ENCODE peak calls at places on chromosomes 12 and 14, in four cellular contexts. X, G, L and O are unnamed samples. For H3K9me3, the result is how much of the 10 kb centered on the place peaks cover.

GRCh38 chr12:10031318-10031717 is 836 bp downstream of the CLEC9A start:
- DNase-seq in X (no peak), G (no peak), L (no peak), O (no peak)

GRCh38 chr12:65615091-65615490 is 209.2 kb upstream of the HMGA2 start:
- DNase-seq in X (no peak), G (no peak), L (no peak), O (no peak)

GRCh38 chr12:43579240-43579639 is 27.2 kb upstream of the ADAMTS20 start:
- DNase-seq in X (no peak), G (no peak), L (no peak), O (no peak)

GRCh38 chr14:54579606-54580005 is 12.7 kb downstream of the SAMD4A start:
- DNase-seq in X (no peak), G (no peak), L (no peak), O (no peak)

GRCh38 chr12:26121323-26121740 is 3.5 kb downstream of the BHLHE41 start:
- DNase-seq in X (no peak), G (no peak), L (no peak), O (no peak)

GRCh38 chr12:67572492-67572891 is 76.1 kb upstream of the DYRK2 start:
- DNase-seq in X (no peak), G (no peak), L (no peak), O (no peak)

GRCh38 chr14:69262516-69262915 is 2.6 kb downstream of the GALNT16 start:
- DNase-seq in X (no peak), G (no peak), L (no peak), O (no peak)

GRCh38 chr12:5177731-5178130 is 134.1 kb downstream of the KCNA5 start:
- DNase-seq in X (no peak), G (no peak), L (no peak), O (no peak)

GRCh38 chr12:132282950-132283771 is 46.2 kb downstream of the GALNT9 start:
- DNase-seq in X (no peak), G (peak), L (no peak), O (no peak)

DNA sequence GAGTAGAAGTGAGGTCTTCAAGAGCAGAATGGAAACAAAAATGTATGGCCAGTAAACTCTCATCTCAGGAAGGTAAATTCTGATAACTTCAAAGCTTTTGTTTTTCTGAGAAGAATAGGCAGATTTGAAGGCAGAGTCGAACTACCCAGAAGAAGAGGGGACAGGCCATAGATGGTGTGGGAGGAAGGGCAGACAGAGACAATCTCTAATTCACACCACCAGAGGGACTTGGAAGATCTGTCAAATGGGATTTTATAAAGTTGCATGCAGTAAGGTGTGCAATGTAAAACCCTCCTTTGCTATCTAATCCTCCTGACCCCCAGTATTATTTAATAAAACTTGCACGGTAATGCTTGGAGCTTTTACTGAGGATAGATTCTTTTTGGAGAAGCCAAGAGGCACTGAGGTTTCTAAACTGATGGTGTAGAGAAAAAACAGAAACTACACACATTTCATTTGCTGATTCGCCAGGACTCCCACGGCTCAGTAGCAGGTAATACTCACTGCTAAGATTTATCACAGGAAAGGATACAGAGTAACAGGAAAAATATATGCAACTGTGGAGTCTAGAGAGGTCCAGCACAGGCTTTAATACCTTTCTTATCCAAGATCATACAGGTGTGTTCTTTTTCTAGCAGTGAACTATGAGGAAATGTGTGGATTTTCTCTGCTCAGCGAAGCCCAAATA is 18.3 kb downstream of the SLC38A2 start:
- DNase-seq in X (no peak), G (no peak), L (no peak), O (no peak)
- TF ChIP-seq CTCF in X (no peak), G (no peak), L (no peak), O (no peak)

GRCh38 chr12:51630256-51630880 is 39.3 kb downstream of the SCN8A start:
- DNase-seq in X (no peak), G (no peak), L (no peak), O (no peak)
- H3K9me3 ChIP-seq in X (under half), G (under half), L (under half), O (under half)

DNA sequence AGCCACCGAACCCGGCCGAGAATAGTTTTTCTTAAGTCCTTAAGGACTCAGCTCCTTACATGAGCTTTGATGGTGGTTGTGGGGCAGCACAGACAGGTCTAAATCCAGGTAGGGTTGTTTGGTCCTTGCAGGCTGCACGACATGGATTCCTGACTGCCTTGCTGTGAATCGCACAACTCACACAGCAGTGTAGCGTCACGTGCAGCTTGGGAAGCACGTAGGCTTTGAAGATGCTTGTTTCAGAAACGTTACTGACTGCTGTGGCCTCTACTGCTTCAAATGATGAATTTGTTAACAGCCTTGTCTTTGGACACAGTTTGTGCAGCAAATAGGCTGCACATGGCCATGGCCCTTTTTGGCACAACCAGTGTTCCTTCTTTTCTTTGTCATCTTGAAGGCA is 29.9 kb downstream of the ZBTB42 start:
- DNase-seq in X (no peak), G (no peak), L (no peak), O (peak)
- H3K27ac ChIP-seq in X (no peak), G (no peak), L (no peak), O (no peak)

DNA sequence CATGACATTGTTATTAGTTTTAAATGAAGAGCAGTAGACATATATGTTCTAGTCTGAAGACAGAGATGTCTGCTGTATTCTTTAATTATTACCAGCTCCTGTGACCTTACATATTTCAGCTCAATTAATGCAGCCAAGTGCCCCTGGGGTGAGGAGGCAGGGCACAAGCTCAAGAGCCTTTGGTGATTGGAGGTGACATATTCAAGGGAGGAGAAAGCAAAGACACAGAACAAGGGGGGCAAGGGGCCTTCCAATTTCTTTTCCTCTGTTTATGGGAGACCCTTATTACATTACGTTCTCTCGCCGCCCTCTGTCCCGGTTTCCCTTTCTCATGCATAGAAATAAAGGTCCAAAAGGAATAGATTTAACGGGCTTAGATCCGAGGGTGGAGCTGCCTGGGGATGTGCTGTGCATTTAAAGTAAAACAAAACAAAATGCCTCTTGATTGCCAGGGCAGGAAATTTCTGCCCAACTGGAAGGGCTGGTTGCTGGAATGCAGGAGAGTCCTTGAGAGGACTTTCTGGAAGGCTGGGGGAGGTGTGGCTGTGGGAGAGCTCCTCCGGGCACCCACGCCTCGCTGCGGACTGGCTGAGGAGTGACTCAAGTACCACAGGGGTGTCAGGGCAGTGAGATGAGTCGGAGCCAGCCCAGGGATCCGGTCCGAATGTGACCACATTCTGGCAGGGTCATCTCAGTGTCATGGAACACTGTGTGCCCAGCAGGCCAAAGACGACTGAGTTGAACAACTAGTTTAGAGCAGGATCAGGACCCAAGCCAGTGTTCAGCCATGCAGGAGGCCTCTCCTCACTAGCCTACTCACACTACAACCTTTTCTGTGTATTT is 32.1 kb upstream of the GSG1 start:
- DNase-seq in X (peak), G (peak), L (no peak), O (peak)
- TF ChIP-seq CTCF in X (no peak), G (no peak), L (no peak), O (peak)

DNA sequence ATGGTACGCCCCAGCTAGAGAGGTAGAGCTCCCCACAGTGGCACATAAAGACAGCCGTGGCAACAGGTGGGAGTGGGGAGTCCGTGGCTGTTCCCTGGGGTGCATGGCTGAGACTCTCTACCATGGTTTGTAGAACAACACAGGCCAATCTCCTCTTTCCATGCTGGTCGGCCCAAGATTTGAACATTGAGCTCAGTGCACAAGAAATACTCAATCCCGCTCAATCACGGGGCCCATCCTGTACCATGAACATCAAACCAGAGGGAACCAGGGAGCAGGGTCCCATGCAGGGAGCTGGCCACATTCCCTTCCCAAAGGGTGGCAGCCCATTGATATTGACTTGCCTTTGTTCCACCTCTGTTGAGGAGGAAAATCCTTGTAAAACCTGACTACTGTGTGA is 353.1 kb downstream of the DPF3 start:
- DNase-seq in X (no peak), G (no peak), L (no peak), O (no peak)
- H3K9me3 ChIP-seq in X (under half), G (under half), L (under half), O (under half)

DNA sequence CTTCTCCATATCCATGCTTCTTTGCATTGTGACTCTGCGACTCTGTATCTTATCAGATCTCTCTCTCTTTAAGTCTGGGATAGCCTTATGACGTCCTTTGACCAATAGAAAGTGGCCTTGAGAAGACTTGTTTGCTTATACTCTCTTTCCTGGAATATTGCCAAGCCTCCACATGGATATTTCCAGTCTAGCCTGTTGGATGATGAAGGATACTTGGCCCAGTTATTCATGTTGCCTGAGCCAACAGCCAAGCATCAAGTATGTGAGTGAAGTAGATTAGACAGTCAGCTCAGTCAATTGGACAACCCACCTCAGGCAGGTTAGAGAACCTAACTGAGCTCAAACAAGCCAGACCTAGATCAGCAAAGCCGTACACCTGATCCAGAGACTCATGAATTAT is 864.2 kb upstream of the MGAT4C start:
- DNase-seq in X (no peak), G (no peak), L (no peak), O (no peak)
- H3K27ac ChIP-seq in X (no peak), G (no peak), L (no peak), O (no peak)

GRCh38 chr14:104801284-104802119 is 601 bp downstream of the ZBTB42 start:
- DNase-seq in X (no peak), G (peak), L (no peak), O (no peak)

GRCh38 chr14:104803280-104803915 is 2.5 kb downstream of the ZBTB42 start:
- DNase-seq in X (no peak), G (peak), L (no peak), O (no peak)

GRCh38 chr14:104800600-104801283 is at the start of gene ZBTB42:
- DNase-seq in X (no peak), G (peak), L (peak), O (peak)

GRCh38 chr14:104802913-104803184 is 1.9 kb downstream of the ZBTB42 start:
- DNase-seq in X (no peak), G (no peak), L (no peak), O (no peak)

DNA sequence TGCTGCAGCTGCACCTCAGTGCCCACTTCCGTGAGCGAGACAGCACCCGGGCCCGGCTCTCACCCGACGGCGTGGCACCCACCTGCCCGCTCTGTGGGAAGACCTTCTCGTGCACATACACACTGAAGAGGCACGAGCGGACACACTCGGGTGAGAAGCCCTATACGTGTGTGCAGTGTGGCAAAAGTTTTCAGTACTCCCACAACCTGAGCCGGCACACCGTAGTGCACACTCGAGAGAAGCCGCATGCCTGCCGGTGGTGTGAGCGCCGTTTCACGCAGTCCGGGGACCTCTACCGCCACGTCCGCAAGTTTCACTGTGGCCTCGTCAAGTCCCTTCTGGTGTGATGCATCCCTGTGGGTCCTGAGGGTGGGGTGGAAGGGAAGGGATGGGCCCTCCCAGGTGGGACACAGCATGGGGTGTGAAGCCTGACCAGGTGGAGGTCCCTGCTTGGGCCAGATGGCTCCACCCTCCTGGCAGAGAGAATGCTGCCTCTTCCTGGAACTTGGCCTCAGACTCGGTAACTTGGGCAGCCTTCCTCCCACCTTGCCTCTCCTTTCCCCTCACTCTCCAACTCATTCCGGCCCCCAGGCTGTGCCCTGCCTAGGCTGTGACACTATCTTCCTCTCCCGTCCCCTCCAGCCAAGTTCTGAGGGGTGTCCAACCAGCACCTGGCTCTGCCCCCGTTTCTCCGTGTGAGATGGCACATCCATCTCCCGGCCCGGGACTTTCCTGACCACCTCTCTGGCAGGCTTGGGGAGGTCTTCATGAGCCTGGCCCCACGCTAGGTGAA is 1.4 kb downstream of the ZBTB42 start:
- DNase-seq in X (no peak), G (peak), L (no peak), O (no peak)
- TF ChIP-seq CTCF in X (no peak), G (no peak), L (no peak), O (no peak)

DNA sequence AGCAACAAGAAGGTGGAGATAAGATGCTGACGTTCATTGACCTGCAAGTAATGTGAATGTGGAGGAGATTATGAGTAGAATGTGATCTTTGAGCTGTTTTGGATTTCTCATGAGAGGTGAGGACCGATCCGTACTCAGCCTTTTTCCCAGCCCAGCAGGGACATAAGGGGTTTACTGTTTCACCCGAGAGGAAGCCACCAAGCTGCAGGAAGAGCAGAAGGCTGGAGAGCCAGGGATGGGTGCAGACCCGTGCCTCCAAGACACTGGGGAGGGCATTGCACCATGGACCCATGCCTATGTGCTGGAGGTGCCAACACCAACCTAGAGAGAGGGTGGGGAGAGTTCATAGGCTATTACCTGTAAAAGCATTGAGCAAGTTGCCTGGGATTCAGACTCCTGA is 206.0 kb upstream of the DIO3 start:
- DNase-seq in X (peak), G (no peak), L (no peak), O (no peak)
- H3K9me3 ChIP-seq in X (under half), G (under half), L (under half), O (under half)

DNA sequence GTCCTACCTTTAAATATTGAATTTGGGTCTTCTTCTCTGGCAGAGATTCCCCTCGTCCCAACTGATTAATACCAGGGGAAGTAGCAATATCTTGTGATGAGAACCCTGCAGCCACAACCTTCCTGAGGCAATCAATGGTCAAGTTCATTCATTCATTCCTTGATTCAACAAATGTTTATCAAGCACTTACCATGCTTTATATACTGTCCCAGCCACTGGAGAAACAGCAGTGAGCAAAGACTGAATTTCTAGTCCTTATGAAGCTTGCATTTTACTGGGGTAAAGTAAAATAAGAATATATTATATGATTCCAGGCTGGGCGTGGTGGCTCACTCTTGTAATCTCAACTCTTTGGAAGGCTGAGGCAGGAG is 300 bp upstream of the GIT2 start:
- DNase-seq in X (peak), G (no peak), L (no peak), O (no peak)
- H3K27ac ChIP-seq in X (peak), G (peak), L (no peak), O (peak)